ENCODE peak calls at places on chromosomes 13 and 19, in five cellular contexts. D, T, U, P and O are unnamed samples.

GRCh38 chr19:54462713-54463530 is 656 bp downstream of the LENG9 start:
- DNase-seq in D (peak), T (peak), U (peak), P (peak), O (peak)

GRCh38 chr13:50170447-50171037 is 155.3 kb downstream of the KCNRG start:
- DNase-seq in D (no peak), T (no peak), U (no peak), P (no peak), O (no peak)

GRCh38 chr13:65287405-65287804 is 1942.7 kb downstream of the PCDH9 start:
- DNase-seq in D (no peak), T (no peak), U (no peak), P (no peak), O (no peak)

GRCh38 chr19:22257916-22258315 is 28.3 kb upstream of the ZNF729 start:
- DNase-seq in D (no peak), T (no peak), U (no peak), P (no peak), O (no peak)

GRCh38 chr13:47126432-47126831 is 229.6 kb upstream of the HTR2A start:
- DNase-seq in D (no peak), T (no peak), U (no peak), P (no peak), O (no peak)

GRCh38 chr19:18932216-18932841 is 8.7 kb downstream of the HOMER3 start:
- DNase-seq in D (peak), T (peak), U (peak), P (peak), O (peak)

GRCh38 chr19:16372065-16372915 is 47.7 kb downstream of the KLF2 start:
- DNase-seq in D (no peak), T (no peak), U (no peak), P (peak), O (peak)

GRCh38 chr13:31588923-31589322 is 150.4 kb upstream of the RXFP2 start:
- DNase-seq in D (no peak), T (no peak), U (no peak), P (no peak), O (no peak)

GRCh38 chr13:33340631-33341030 is 55.1 kb upstream of the STARD13 start:
- DNase-seq in D (no peak), T (no peak), U (no peak), P (no peak), O (no peak)

GRCh38 chr13:41675306-41675705 is 218.0 kb downstream of the RGCC start:
- DNase-seq in D (no peak), T (no peak), U (no peak), P (no peak), O (no peak)

GRCh38 chr13:97879646-97880297 is 73.7 kb upstream of the IPO5 start:
- DNase-seq in D (no peak), T (no peak), U (peak), P (no peak), O (no peak)

GRCh38 chr19:2193807-2194206 is 30.1 kb downstream of the DOT1L start:
- DNase-seq in D (no peak), T (no peak), U (no peak), P (no peak), O (no peak)

GRCh38 chr13:91072511-91072910 is 275.0 kb upstream of the MIR17HG start:
- DNase-seq in D (no peak), T (no peak), U (no peak), P (no peak), O (no peak)

GRCh38 chr19:55437410-55437809 is 5.7 kb downstream of the SHISA7 start:
- DNase-seq in D (no peak), T (peak), U (peak), P (no peak), O (peak)

GRCh38 chr13:34467450-34468083 is 474.5 kb upstream of the NBEA start:
- DNase-seq in D (no peak), T (no peak), U (no peak), P (no peak), O (no peak)

GRCh38 chr19:14156122-14156521 is 19.7 kb upstream of the ASF1B start:
- DNase-seq in D (no peak), T (no peak), U (no peak), P (no peak), O (no peak)

GRCh38 chr19:51719251-51719901 is 4.4 kb downstream of the HAS1 start:
- DNase-seq in D (peak), T (no peak), U (peak), P (no peak), O (no peak)

GRCh38 chr19:58545286-58546068 is 1.6 kb downstream of the TRIM28 start:
- DNase-seq in D (no peak), T (no peak), U (no peak), P (no peak), O (no peak)

GRCh38 chr13:100363874-100364273 is 224.7 kb downstream of the GGACT start:
- DNase-seq in D (no peak), T (no peak), U (no peak), P (no peak), O (no peak)

GRCh38 chr13:51618626-51619025 is 34.4 kb downstream of the WDFY2 start:
- DNase-seq in D (peak), T (no peak), U (no peak), P (no peak), O (no peak)

GRCh38 chr13:45398862-45399261 is 19.3 kb downstream of the SLC25A30 start:
- DNase-seq in D (no peak), T (no peak), U (no peak), P (no peak), O (no peak)

GRCh38 chr13:45527699-45528462 is 63.1 kb downstream of the COG3 start:
- DNase-seq in D (no peak), T (no peak), U (no peak), P (no peak), O (no peak)

GRCh38 chr13:67964091-67964490 is 734.0 kb upstream of the PCDH9 start:
- DNase-seq in D (no peak), T (no peak), U (no peak), P (no peak), O (no peak)

GRCh38 chr19:48254529-48254970 is 1.2 kb downstream of the CARD8 start:
- DNase-seq in D (no peak), T (no peak), U (no peak), P (no peak), O (no peak)

GRCh38 chr19:48253999-48254398 is 1.7 kb downstream of the CARD8 start:
- DNase-seq in D (no peak), T (no peak), U (no peak), P (no peak), O (no peak)

GRCh38 chr19:48255376-48256303 is at the start of gene CARD8:
- DNase-seq in D (peak), T (peak), U (peak), P (peak), O (peak)

GRCh38 chr19:48252625-48253024 is 3.1 kb downstream of the CARD8 start:
- DNase-seq in D (no peak), T (no peak), U (no peak), P (no peak), O (no peak)

GRCh38 chr19:48258350-48258749 is 2.6 kb upstream of the CARD8 start:
- DNase-seq in D (no peak), T (no peak), U (no peak), P (no peak), O (no peak)
- H3K27ac ChIP-seq in D (no peak), T (no peak), U (no peak), P (no peak), O (peak)

DNA sequence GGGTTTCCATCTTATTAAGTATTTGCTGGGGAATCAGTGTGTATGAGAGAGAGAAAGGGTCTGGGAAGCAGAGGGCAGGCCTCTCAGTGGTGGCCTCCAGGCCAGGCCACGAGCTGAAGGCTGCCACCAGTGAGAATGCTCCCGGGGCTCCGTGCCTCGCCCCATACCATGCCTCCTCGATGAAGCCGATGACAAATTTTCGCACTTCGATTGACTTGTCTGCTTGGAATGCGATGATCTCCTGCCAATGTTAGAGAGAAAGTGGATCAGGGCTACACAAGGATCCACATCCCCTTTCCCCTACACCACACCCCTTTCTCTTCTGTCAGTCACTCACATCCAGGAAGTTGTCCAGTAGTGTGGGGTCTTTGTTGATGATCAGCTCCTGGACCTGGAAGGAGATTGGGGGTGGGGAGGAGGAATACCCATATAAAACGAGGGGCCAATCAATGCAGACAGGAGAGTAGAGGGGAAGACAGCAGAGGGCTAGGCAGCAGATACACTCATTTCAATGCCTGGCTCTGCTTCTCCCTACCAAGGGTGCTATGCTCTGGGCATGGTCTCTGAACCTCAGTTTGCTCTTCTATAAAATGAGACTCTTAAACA is 10.7 kb downstream of the SYMPK start:
- DNase-seq in D (no peak), T (no peak), U (no peak), P (no peak), O (no peak)
- H3K27ac ChIP-seq in D (no peak), T (no peak), U (no peak), P (no peak), O (peak)

DNA sequence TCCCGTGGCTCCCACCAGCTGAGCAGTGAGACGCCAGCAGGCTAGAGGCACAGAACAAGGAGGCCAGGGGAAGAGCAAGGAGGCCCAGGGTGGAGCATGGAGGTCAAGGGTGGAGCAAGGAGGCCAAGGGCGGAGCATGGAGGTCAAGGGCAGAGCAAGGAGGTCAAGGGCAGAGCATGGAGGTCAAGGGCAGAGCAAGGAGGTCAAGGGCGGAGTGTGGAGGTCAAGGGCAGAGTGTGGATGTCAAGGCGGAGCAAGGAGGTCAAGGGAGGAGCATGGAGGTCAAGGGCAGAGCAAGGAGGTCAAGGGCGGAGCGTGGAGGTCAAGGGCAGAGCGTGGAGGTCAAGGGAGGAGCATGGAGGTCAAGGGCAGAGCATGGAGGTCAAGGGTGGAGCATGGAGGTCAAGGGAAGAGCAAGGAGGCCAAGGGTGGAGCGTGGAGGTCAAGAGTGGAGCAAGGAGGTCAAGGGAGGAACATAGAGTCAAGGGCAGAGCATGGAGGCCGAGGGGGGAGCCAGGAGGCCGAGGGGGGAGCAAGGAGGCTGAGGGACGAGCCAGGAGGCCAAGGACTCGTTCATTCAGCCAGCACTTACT is 27.7 kb downstream of the DPF1 start:
- DNase-seq in D (no peak), T (no peak), U (no peak), P (no peak), O (no peak)
- H3K27ac ChIP-seq in D (no peak), T (no peak), U (no peak), P (no peak), O (no peak)

DNA sequence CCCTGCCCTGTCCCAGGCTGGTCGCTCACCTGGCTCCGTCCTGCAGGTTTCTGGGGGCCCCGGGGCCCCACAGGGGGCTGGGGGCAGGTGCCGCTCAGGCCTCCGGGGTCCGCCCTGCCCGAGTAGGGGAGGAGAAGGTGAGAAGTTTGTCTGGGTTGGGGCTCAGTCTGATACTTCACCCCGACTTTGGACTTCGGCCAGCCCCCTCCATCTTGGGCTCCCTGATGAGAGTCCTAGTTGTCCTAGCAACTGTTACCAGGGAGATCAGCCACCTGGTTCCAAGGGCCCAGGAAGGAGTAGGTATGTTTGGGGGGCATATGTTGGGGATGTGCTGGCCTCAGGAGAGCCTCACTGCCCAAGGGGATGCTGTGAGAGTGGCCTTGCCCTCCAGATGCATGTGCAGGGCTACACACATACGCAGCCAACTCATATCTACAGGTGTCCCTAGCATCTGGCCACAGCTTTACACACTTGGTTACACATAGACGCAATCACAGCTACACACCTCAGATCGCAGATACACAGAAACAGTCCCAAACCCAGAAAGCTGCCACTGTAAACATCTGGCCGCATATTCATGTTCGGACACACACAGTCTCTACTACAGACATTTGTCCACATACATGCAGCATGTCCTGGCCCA is 3.4 kb downstream of the NUMBL start:
- DNase-seq in D (peak), T (no peak), U (no peak), P (no peak), O (no peak)
- H3K27ac ChIP-seq in D (no peak), T (no peak), U (no peak), P (no peak), O (peak)

GRCh38 chr13:48783181-48783630 is 129.5 kb downstream of the CYSLTR2 start:
- DNase-seq in D (no peak), T (peak), U (no peak), P (peak), O (peak)
- H3K27ac ChIP-seq in D (no peak), T (no peak), U (no peak), P (no peak), O (no peak)